ENCODE peak calls at places on chromosome 11, in four cellular contexts. One of them, this sample, is unnamed.

GRCh38 chr11:47797633-47798032 is 30.5 kb upstream of the FNBP4 start:
- DNase-seq in esophagus muscularis mucosa: no peak
- DNase-seq in body of pancreas: no peak
- DNase-seq in upper lobe of left lung: no peak
- DNase-seq in this sample: no peak

GRCh38 chr11:32374261-32374711 is 61.1 kb downstream of the WT1 start:
- DNase-seq in upper lobe of left lung: peak; percentile 26
- DNase-seq in esophagus muscularis mucosa: no peak
- DNase-seq in body of pancreas: peak; percentile 17
- DNase-seq in this sample: peak; percentile 57

GRCh38 chr11:19673924-19674390 is 38.7 kb upstream of the NAV2 start:
- DNase-seq in esophagus muscularis mucosa: peak; percentile 96
- DNase-seq in body of pancreas: no peak
- DNase-seq in upper lobe of left lung: peak; percentile 88
- DNase-seq in this sample: peak; percentile 95

GRCh38 chr11:33999393-33999792 is 52.1 kb upstream of the CAPRIN1 start:
- DNase-seq in esophagus muscularis mucosa: no peak
- DNase-seq in upper lobe of left lung: no peak
- DNase-seq in body of pancreas: no peak
- DNase-seq in this sample: no peak

GRCh38 chr11:64852804-64853520 is 8.5 kb upstream of the CDC42BPG start:
- DNase-seq in upper lobe of left lung: no peak
- DNase-seq in body of pancreas: no peak
- DNase-seq in esophagus muscularis mucosa: no peak
- DNase-seq in this sample: no peak

GRCh38 chr11:75781296-75781695 is 12.7 kb downstream of the DGAT2 start:
- DNase-seq in upper lobe of left lung: no peak
- DNase-seq in esophagus muscularis mucosa: no peak
- DNase-seq in body of pancreas: no peak
- DNase-seq in this sample: no peak

GRCh38 chr11:82858133-82858532 is 42.1 kb downstream of the PRCP start:
- DNase-seq in upper lobe of left lung: no peak
- DNase-seq in body of pancreas: no peak
- DNase-seq in esophagus muscularis mucosa: no peak
- DNase-seq in this sample: no peak

GRCh38 chr11:76614471-76615183 is 55.9 kb downstream of the LRRC32 start:
- DNase-seq in upper lobe of left lung: no peak
- DNase-seq in esophagus muscularis mucosa: no peak
- DNase-seq in body of pancreas: no peak
- DNase-seq in this sample: peak; percentile 90

GRCh38 chr11:127864861-127865260 is 722.5 kb downstream of the ETS1 start:
- DNase-seq in esophagus muscularis mucosa: no peak
- DNase-seq in upper lobe of left lung: no peak
- DNase-seq in body of pancreas: no peak
- DNase-seq in this sample: no peak

GRCh38 chr11:31387379-31387778 is 17.7 kb downstream of the DNAJC24 start:
- DNase-seq in upper lobe of left lung: no peak
- DNase-seq in esophagus muscularis mucosa: no peak
- DNase-seq in body of pancreas: no peak
- DNase-seq in this sample: no peak

GRCh38 chr11:116703421-116703820 is 69.4 kb downstream of the BUD13 start:
- DNase-seq in upper lobe of left lung: no peak
- DNase-seq in body of pancreas: no peak
- DNase-seq in esophagus muscularis mucosa: no peak
- DNase-seq in this sample: no peak

GRCh38 chr11:2523821-2524391 is 79.1 kb downstream of the KCNQ1 start:
- DNase-seq in upper lobe of left lung: peak; percentile 28
- DNase-seq in body of pancreas: peak; percentile 9
- DNase-seq in esophagus muscularis mucosa: peak; percentile 68
- DNase-seq in this sample: peak; percentile 76

GRCh38 chr11:77140231-77140959 is 12.3 kb downstream of the MYO7A start:
- DNase-seq in body of pancreas: peak; percentile 37
- DNase-seq in upper lobe of left lung: no peak
- DNase-seq in esophagus muscularis mucosa: no peak
- DNase-seq in this sample: no peak

GRCh38 chr11:103988595-103988969 is 47.9 kb upstream of the DDI1 start:
- DNase-seq in upper lobe of left lung: no peak
- DNase-seq in body of pancreas: no peak
- DNase-seq in esophagus muscularis mucosa: no peak
- DNase-seq in this sample: no peak

GRCh38 chr11:35193767-35194166 is 54.8 kb downstream of the CD44 start:
- DNase-seq in body of pancreas: no peak
- DNase-seq in esophagus muscularis mucosa: peak; percentile 8
- DNase-seq in upper lobe of left lung: no peak
- DNase-seq in this sample: no peak

GRCh38 chr11:70509476-70509875 is 111.1 kb downstream of the CTTN start:
- DNase-seq in esophagus muscularis mucosa: no peak
- DNase-seq in body of pancreas: no peak
- DNase-seq in upper lobe of left lung: no peak
- DNase-seq in this sample: no peak

GRCh38 chr11:7691759-7692334 is 14.4 kb downstream of the OVCH2 start:
- DNase-seq in body of pancreas: no peak
- DNase-seq in upper lobe of left lung: no peak
- DNase-seq in esophagus muscularis mucosa: no peak
- DNase-seq in this sample: no peak

GRCh38 chr11:10770626-10771254 is 19.7 kb downstream of the CTR9 start:
- DNase-seq in esophagus muscularis mucosa: no peak
- DNase-seq in body of pancreas: peak; percentile 59
- DNase-seq in upper lobe of left lung: no peak
- DNase-seq in this sample: no peak

GRCh38 chr11:69912911-69913451 is 93.8 kb upstream of the FGF3 start:
- DNase-seq in esophagus muscularis mucosa: no peak
- DNase-seq in body of pancreas: no peak
- DNase-seq in upper lobe of left lung: no peak
- DNase-seq in this sample: peak; percentile 76

GRCh38 chr11:61077936-61078335 is 24.4 kb upstream of the CD5 start:
- DNase-seq in upper lobe of left lung: no peak
- DNase-seq in body of pancreas: no peak
- DNase-seq in esophagus muscularis mucosa: no peak
- DNase-seq in this sample: no peak
- TF ChIP-seq CTCF in upper lobe of left lung: no peak
- TF ChIP-seq CTCF in body of pancreas: no peak
- TF ChIP-seq CTCF in esophagus muscularis mucosa: no peak
- TF ChIP-seq CTCF in this sample: no peak

DNA sequence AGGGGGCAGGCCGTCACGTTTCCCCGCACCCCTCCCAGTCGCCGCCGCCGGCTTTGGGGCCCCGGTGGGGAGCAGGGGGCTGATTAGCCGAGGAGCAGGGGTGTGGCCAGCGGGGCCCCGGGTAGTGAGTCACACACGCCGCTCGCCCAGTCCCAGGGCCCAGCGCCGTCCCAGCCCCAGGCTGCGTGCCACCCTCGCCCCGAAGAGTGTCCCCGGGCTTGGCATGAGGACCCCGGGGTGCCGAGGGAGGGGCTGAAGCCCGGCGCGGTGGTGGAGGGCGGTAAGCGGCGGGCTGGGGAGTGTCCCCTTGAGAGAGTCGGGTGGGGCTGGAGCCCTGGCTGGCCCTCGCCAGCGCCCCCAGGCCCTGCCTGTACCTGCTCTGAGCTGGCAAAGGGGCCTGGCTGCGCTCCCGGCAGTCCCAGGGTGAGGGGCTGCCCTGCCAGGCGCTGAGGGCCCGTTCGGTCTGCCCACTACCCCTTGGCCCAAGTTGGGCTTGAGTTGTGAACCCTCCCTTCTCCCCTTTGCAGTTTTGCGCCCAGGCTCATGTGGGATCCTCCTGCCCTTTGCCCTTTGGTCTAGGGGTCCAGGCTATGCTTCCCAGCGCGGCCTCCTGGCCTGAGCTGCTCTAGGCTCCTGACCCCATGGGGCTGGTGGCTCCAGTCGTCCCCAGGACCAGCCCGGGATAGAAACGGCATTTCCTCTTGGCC is 34.6 kb downstream of the PRDM11 start:
- DNase-seq in body of pancreas: peak; percentile 66
- DNase-seq in esophagus muscularis mucosa: no peak
- DNase-seq in upper lobe of left lung: peak; percentile 93
- DNase-seq in this sample: peak; percentile 92
- TF ChIP-seq POLR2A in body of pancreas: peak; percentile 69
- TF ChIP-seq POLR2A in esophagus muscularis mucosa: no peak
- TF ChIP-seq POLR2A in upper lobe of left lung: no peak
- TF ChIP-seq POLR2A in this sample: no peak

DNA sequence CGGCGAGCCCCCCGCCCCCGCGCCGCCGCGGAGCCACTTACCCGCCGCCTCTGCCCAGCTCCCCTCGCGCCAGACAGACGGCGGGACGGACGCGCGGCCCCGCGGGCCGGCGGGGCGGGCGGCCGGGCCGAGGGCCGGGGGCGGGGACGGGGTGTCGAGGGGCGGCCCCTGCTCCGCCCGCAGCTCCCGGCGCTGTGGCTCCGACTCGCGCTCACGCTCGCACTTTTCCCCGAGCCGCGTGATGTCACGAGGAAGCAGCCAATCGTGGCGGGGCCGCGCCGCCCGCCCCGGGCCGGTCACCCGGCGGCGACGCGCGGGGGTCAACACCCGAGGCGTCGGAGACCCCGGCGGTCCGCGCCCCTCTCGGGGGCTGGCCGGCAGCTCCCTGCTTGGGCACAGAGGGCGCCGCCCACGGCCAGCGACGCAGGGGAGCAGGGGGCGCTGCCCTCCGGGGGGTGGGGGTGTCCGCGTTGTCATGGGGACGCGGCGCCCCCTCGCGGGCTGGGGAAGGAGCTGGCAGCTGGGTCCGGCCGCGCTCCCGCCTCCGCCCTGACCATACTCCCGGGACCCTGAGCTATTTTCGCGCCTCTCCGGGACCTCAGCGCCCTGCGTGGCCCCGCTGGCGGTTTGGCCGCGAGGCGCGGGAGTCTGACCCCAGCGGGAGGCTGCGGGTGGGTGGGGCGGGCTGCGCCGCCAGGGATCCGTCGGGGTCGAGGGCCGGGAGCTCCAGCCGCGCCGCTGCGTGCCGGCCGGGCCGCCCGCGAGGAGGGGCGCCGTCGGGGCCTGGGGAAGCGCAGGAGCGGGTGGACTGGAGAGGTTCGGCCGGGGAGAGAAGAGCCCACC is at the start of gene CHRM4:
- DNase-seq in body of pancreas: no peak
- DNase-seq in upper lobe of left lung: peak; percentile 89
- DNase-seq in esophagus muscularis mucosa: no peak
- DNase-seq in this sample: no peak
- H3K4me3 ChIP-seq in body of pancreas: no peak within 1 kb of the TSS
- H3K4me3 ChIP-seq in upper lobe of left lung: peak within 1 kb of the TSS; percentile 41
- H3K4me3 ChIP-seq in esophagus muscularis mucosa: peak within 1 kb of the TSS; percentile 57
- H3K4me3 ChIP-seq in this sample: peak within 1 kb of the TSS; percentile 22

GRCh38 chr11:119999220-119999619 is 138.7 kb downstream of the TRIM29 start:
- DNase-seq in esophagus muscularis mucosa: no peak
- DNase-seq in upper lobe of left lung: no peak
- DNase-seq in body of pancreas: no peak
- DNase-seq in this sample: no peak
- TF ChIP-seq CTCF in esophagus muscularis mucosa: no peak
- TF ChIP-seq CTCF in upper lobe of left lung: no peak
- TF ChIP-seq CTCF in body of pancreas: no peak
- TF ChIP-seq CTCF in this sample: no peak

GRCh38 chr11:74018331-74019005 is 9.6 kb upstream of the UCP3 start:
- DNase-seq in esophagus muscularis mucosa: peak; percentile 97
- DNase-seq in upper lobe of left lung: no peak
- DNase-seq in body of pancreas: peak; percentile 90
- DNase-seq in this sample: peak; percentile 97
- TF ChIP-seq POLR2A in esophagus muscularis mucosa: no peak
- TF ChIP-seq POLR2A in upper lobe of left lung: peak; percentile 41
- TF ChIP-seq POLR2A in body of pancreas: peak; percentile 49
- TF ChIP-seq POLR2A in this sample: no peak

GRCh38 chr11:95925011-95925410 is 1.1 kb upstream of the MTMR2 start:
- DNase-seq in upper lobe of left lung: no peak
- DNase-seq in esophagus muscularis mucosa: no peak
- DNase-seq in body of pancreas: no peak
- DNase-seq in this sample: no peak
- H3K4me3 ChIP-seq in upper lobe of left lung: no peak overlapping the region
- H3K4me3 ChIP-seq in esophagus muscularis mucosa: peak overlapping the region; percentile 70
- H3K4me3 ChIP-seq in body of pancreas: no peak overlapping the region
- H3K4me3 ChIP-seq in this sample: no peak overlapping the region

DNA sequence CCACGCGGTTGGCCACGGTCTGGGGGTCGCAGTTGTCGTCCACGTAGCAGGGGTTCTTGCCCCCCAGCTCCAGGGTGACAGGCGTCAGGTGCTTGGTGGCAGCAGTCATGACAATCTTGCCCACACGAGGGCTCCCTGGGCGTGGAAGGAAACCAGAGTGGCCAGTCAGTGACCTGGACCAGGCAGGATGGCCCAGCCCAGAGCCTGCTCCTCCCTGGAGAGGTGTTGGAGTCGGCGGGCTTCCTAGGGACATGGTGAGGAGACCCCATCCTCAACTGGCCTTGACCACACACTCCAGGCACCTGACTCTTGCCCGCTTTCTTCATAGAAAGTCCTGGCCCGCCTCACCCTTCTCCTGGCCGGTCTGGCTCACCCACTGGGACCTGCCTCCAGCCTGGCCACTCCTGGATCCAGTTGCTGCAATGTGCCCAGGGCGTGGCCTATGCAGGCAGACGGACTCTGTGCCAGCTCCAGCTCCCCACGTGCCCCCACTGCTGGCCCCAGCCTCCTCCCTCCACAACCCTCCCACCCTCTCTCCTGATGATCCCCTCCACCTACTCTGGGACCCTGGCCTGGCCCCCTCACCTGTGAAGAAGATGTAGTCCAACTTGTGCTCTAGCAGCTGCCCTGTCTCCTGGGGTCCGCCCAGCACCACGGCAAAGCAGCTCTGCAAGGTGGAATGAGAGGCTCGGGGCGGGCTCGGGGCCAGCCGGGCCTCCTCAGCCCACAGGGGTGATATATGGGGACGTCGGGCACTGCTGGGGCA is 8.7 kb downstream of the ALDH3B2 start:
- DNase-seq in upper lobe of left lung: peak; percentile 64
- DNase-seq in body of pancreas: peak; percentile 54
- DNase-seq in esophagus muscularis mucosa: no peak
- DNase-seq in this sample: peak; percentile 82
- TF ChIP-seq CTCF in upper lobe of left lung: peak; percentile 50
- TF ChIP-seq CTCF in body of pancreas: peak; percentile 14
- TF ChIP-seq CTCF in esophagus muscularis mucosa: no peak
- TF ChIP-seq CTCF in this sample: no peak

DNA sequence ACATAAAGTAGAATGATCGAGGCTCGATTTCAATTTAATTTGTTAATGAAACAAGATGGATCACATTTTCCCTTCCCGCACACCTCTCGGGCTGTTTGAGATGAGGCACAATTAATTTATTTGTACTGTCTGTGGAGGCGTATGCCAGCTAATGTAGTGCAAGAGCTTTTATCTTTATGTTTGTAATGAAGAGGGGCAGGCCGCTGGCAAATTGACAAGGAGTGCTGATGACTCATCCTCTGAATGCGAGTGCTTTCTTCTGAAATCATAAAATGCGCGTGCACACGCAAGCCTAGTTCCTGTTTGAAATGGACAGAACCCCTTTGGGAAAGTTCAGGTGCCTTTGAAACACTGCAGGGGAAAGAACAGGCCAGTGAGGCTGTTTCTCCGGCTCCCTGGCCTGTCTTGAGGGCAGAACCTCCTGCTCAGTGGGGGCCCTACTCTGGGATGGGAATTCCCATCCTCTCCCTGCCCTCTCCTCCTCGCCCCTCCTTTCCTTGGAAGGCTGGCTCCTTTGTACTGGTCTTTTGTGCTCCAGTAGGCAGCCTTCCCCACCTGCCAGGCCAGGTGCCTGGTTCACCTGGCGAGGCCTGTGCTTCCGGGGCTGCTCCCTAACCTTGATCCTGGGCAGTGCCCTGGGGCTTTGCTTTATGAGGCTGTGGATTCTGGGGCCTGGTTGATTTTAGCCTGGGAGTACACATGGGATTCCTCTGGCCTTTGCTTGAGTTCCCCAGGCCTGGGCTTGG is 50.3 kb downstream of the TEAD1 start:
- DNase-seq in esophagus muscularis mucosa: no peak
- DNase-seq in body of pancreas: peak; percentile 63
- DNase-seq in upper lobe of left lung: peak; percentile 24
- DNase-seq in this sample: peak; percentile 75
- TF ChIP-seq POLR2A in esophagus muscularis mucosa: no peak
- TF ChIP-seq POLR2A in body of pancreas: no peak
- TF ChIP-seq POLR2A in upper lobe of left lung: no peak
- TF ChIP-seq POLR2A in this sample: no peak

GRCh38 chr11:124119103-124119502 is 3.9 kb downstream of the VWA5A start:
- DNase-seq in upper lobe of left lung: no peak
- DNase-seq in esophagus muscularis mucosa: no peak
- DNase-seq in body of pancreas: no peak
- DNase-seq in this sample: no peak
- H3K4me3 ChIP-seq in upper lobe of left lung: no peak overlapping the region
- H3K4me3 ChIP-seq in esophagus muscularis mucosa: no peak overlapping the region
- H3K4me3 ChIP-seq in body of pancreas: no peak overlapping the region
- H3K4me3 ChIP-seq in this sample: no peak overlapping the region